ENCODE peak calls at places on chromosomes 4 and X, in eight cellular contexts. V is HepG2, E is HCT116, S is endothelial cell of umbilical vein, M is stomach, P is transverse colon, H is suprapubic skin, D is vagina. L is an unnamed sample. For H3K4me1, the result is how much of the 10 kb centered on the place peaks cover.

GRCh38 chrX:100248894-100249493 is 161.1 kb downstream of the PCDH19 start:
- DNase-seq in V (no peak), E (no peak), S (no peak), M (no peak), P (no peak), H (no peak), D (no peak), L (no peak)

GRCh38 chr4:102445213-102445612 is 55.9 kb upstream of the NFKB1 start:
- DNase-seq in V (no peak), E (no peak), S (no peak), M (no peak), P (no peak), H (no peak), D (no peak), L (no peak)

GRCh38 chr4:182683666-182684065 is 233.5 kb downstream of the DCTD start:
- DNase-seq in V (no peak), E (no peak), S (no peak), M (no peak), P (no peak), H (no peak), D (no peak), L (no peak)

GRCh38 chrX:149453030-149453429 is 52.1 kb downstream of the IDS start:
- DNase-seq in V (no peak), E (peak), S (peak), M (no peak), P (no peak), H (no peak), D (no peak), L (no peak)

GRCh38 chrX:19578956-19579355 is 63.6 kb upstream of the MAP3K15 start:
- DNase-seq in V (no peak), E (no peak), S (no peak), M (no peak), P (no peak), H (no peak), D (no peak), L (no peak)

GRCh38 chrX:16517206-16517605 is 132.8 kb upstream of the S100G start:
- DNase-seq in V (no peak), E (no peak), S (no peak), M (no peak), P (no peak), H (no peak), D (no peak), L (no peak)

GRCh38 chr4:38241541-38241940 is 281.3 kb downstream of the PTTG2 start:
- DNase-seq in V (no peak), E (no peak), S (no peak), M (no peak), P (no peak), H (no peak), D (no peak), L (no peak)

GRCh38 chrX:141133272-141133671 is 43.7 kb downstream of the LDOC1 start:
- DNase-seq in V (no peak), E (no peak), S (no peak), M (no peak), P (no peak), H (no peak), D (no peak), L (no peak)

GRCh38 chr4:87855540-87855939 is 22.8 kb downstream of the MEPE start:
- DNase-seq in V (no peak), E (no peak), S (no peak), M (no peak), P (no peak), H (no peak), D (no peak), L (no peak)

GRCh38 chr4:1871471-1872021 is 353 bp downstream of the NSD2 start:
- DNase-seq in V (no peak), E (no peak), S (peak), M (no peak), P (peak), H (peak), D (no peak), L (no peak)

GRCh38 chrX:108439961-108440696 is 491 bp downstream of the COL4A5 start:
- DNase-seq in V (no peak), E (no peak), S (peak), M (no peak), P (no peak), H (no peak), D (no peak), L (no peak)

GRCh38 chr4:19807505-19807904 is 444.2 kb upstream of the SLIT2 start:
- DNase-seq in V (no peak), E (no peak), S (peak), M (no peak), P (no peak), H (no peak), D (no peak), L (no peak)

GRCh38 chrX:9928083-9928482 is 39.1 kb upstream of the CLDN34 start:
- DNase-seq in V (no peak), E (no peak), S (no peak), M (no peak), P (no peak), H (no peak), D (no peak), L (no peak)

GRCh38 chrX:9312922-9313867 is 151.7 kb upstream of the TBL1X start:
- DNase-seq in V (peak), E (peak), S (peak), M (peak), P (peak), H (peak), D (no peak), L (no peak)

GRCh38 chr4:91840359-91840758 is 463.4 kb upstream of the GRID2 start:
- DNase-seq in V (peak), E (no peak), S (no peak), M (no peak), P (no peak), H (no peak), D (no peak), L (no peak)

GRCh38 chr4:153420361-153420760 is 45.8 kb upstream of the TMEM131L start:
- DNase-seq in V (no peak), E (no peak), S (no peak), M (no peak), P (no peak), H (no peak), D (no peak), L (no peak)

GRCh38 chr4:157128395-157128794 is 52.4 kb downstream of the GLRB start:
- DNase-seq in V (no peak), E (peak), S (peak), M (no peak), P (no peak), H (no peak), D (no peak), L (no peak)

GRCh38 chr4:181536753-181537434 is 706.3 kb upstream of the TENM3 start:
- DNase-seq in V (no peak), E (no peak), S (no peak), M (no peak), P (no peak), H (no peak), D (no peak), L (no peak)

GRCh38 chr4:81469774-81470455 is 1.8 kb downstream of the RASGEF1B start:
- DNase-seq in V (no peak), E (no peak), S (no peak), M (no peak), P (no peak), H (no peak), D (no peak), L (no peak)

GRCh38 chrX:48918644-48919340 is at the start of gene PIM2:
- DNase-seq in V (peak), E (peak), S (peak), M (peak), P (peak), H (peak), D (no peak), L (peak)

GRCh38 chr4:76174216-76174615 is 26.0 kb upstream of the NUP54 start:
- DNase-seq in V (no peak), E (no peak), S (no peak), M (no peak), P (no peak), H (no peak), D (no peak), L (no peak)

GRCh38 chr4:1246111-1246881 is 2.6 kb downstream of the CTBP1 start:
- DNase-seq in V (no peak), E (no peak), S (no peak), M (no peak), P (peak), H (peak), D (no peak), L (peak)

GRCh38 chr4:87101543-87102199 is 118.7 kb downstream of the KLHL8 start:
- DNase-seq in V (no peak), E (no peak), S (no peak), M (no peak), P (no peak), H (no peak), D (no peak), L (no peak)

GRCh38 chrX:150873616-150874015 is 24.9 kb downstream of the CD99L2 start:
- DNase-seq in V (no peak), E (peak), S (peak), M (peak), P (no peak), H (no peak), D (no peak), L (no peak)

GRCh38 chr4:115851918-115852766 is 738.7 kb upstream of the NDST4 start:
- DNase-seq in V (peak), E (peak), S (no peak), M (peak), P (peak), H (no peak), D (no peak), L (no peak)

GRCh38 chr4:7045961-7046921 is 3.1 kb downstream of the TADA2B start:
- DNase-seq in V (no peak), E (no peak), S (no peak), M (no peak), P (no peak), H (no peak), D (peak), L (no peak)

GRCh38 chrX:137236837-137237236 is 203.0 kb upstream of the GPR101 start:
- DNase-seq in V (no peak), E (no peak), S (no peak), M (no peak), P (no peak), H (no peak), D (no peak), L (no peak)

GRCh38 chr4:87114245-87115062 is 106.0 kb downstream of the KLHL8 start:
- DNase-seq in V (no peak), E (no peak), S (no peak), M (no peak), P (no peak), H (no peak), D (no peak), L (no peak)

GRCh38 chr4:37615720-37616063 is 70.5 kb downstream of the RELL1 start:
- DNase-seq in V (no peak), E (no peak), S (no peak), M (no peak), P (no peak), H (no peak), D (no peak), L (no peak)

GRCh38 chr4:61994036-61994435 is 793.9 kb downstream of the ADGRL3 start:
- DNase-seq in V (no peak), E (no peak), S (no peak), M (no peak), P (peak), H (no peak), D (no peak), L (no peak)

GRCh38 chrX:38820751-38821150 is 19.5 kb downstream of the MID1IP1 start:
- DNase-seq in V (no peak), E (no peak), S (no peak), M (no peak), P (no peak), H (no peak), D (no peak), L (no peak)

GRCh38 chr4:99102634-99103033 is 14.0 kb upstream of the ADH5 start:
- DNase-seq in V (no peak), E (no peak), S (no peak), M (no peak), P (no peak), H (no peak), D (no peak), L (no peak)

GRCh38 chr4:140469806-140470733 is 28.0 kb downstream of the MGAT4D start:
- DNase-seq in V (no peak), E (no peak), S (no peak), M (no peak), P (no peak), H (no peak), D (no peak), L (no peak)

DNA sequence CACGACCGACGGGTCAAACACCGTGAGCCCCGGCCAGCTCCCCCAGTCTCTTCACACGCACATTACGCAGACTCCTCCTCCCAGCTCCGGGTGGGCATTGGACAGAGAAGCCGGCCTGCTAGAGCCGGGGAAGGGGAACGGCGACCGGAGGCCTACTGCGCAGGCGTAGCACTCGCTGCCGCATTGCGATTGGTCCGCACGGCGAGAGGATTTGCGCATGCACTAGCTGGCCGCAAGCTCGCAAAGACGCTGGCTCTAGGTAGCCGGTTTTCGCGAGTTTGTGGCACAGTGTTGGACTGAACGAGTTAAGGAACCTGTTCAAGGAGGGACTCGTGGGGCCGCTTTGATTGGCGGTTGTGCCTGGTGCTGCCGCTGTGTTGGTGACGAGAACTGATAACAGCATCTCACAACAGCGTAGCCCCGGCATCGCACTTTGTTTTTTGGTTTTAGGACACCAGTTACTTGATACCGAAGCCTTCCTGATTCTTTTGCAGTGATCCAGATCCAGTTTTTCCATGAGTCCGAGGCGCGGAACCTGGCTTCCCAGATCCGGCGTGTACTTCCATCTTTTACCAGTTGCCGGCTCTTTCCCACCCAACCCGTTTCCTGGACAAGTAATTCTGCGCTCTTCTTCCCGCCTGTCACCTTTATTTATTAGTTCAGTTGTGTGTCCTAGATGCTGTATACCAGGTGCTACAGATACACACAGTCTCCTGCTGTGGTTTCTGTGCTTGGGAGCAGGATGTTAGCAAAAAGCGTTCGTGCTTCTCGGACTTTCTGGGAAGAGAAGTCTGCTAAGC is at the start of gene AIFM1:
- DNase-seq in V (peak), E (peak), S (peak), M (peak), P (peak), H (peak), D (no peak), L (peak)
- TF ChIP-seq POLR2A in V (peak), E (peak), S (peak), M (no peak), P (peak), H (no peak), D (no peak), L (no peak)

GRCh38 chrX:148363836-148364235 is 136.6 kb upstream of the AFF2 start:
- DNase-seq in V (peak), E (no peak), S (no peak), M (no peak), P (no peak), H (no peak), D (no peak), L (no peak)
- H3K4me1 ChIP-seq in V (under half), E (under half), S (under half), M (under half), P (under half), H (under half), D (under half), L (under half)

GRCh38 chr4:15675363-15675762 is 6.3 kb upstream of the FAM200B start:
- DNase-seq in V (no peak), E (no peak), S (no peak), M (no peak), P (no peak), H (no peak), D (no peak), L (no peak)

GRCh38 chr4:15676039-15676438 is 5.6 kb upstream of the FAM200B start:
- DNase-seq in V (no peak), E (no peak), S (no peak), M (no peak), P (no peak), H (no peak), D (no peak), L (no peak)

GRCh38 chr4:15673337-15673736 is 8.3 kb upstream of the FAM200B start:
- DNase-seq in V (no peak), E (no peak), S (no peak), M (no peak), P (no peak), H (no peak), D (no peak), L (no peak)

GRCh38 chr4:15676899-15677298 is 4.7 kb upstream of the FAM200B start:
- DNase-seq in V (no peak), E (no peak), S (no peak), M (no peak), P (no peak), H (no peak), D (no peak), L (no peak)

DNA sequence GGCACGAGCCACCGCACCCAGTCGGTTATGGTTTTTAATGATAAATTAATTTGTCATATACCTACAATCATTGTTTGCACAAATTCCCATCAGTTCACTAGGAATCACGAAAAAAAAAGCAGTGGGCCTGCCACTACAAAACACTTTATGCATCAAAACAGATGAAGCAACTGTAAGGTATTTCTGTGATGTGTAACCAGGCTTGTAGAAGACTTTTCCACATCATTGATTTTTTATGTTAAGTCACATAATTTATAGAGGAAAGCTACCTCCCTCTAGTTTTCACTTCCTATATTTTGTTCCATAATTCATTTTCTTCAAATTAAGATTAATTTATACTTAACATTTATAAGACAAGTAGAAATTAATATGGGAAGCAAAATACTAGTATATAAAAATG is 6.7 kb upstream of the FAM200B start:
- DNase-seq in V (no peak), E (no peak), S (no peak), M (no peak), P (no peak), H (no peak), D (no peak), L (no peak)
- TF ChIP-seq POLR2AphosphoS5 in V (no peak), E (no peak), S (no peak), M (no peak), P (no peak), H (no peak), D (no peak), L (no peak)

GRCh38 chr4:3527914-3528876 is 4.0 kb downstream of the LRPAP1 start:
- DNase-seq in V (no peak), E (no peak), S (no peak), M (no peak), P (no peak), H (peak), D (no peak), L (no peak)
- TF ChIP-seq POLR2A in V (no peak), E (no peak), S (no peak), M (no peak), P (no peak), H (no peak), D (no peak), L (no peak)

GRCh38 chr4:107689912-107690587 is 30.0 kb downstream of the PAPSS1 start:
- DNase-seq in V (peak), E (peak), S (peak), M (no peak), P (no peak), H (no peak), D (no peak), L (no peak)

GRCh38 chr4:107683873-107684272 is 36.2 kb downstream of the PAPSS1 start:
- DNase-seq in V (peak), E (no peak), S (no peak), M (no peak), P (no peak), H (no peak), D (no peak), L (no peak)

GRCh38 chr4:107688421-107688820 is 31.6 kb downstream of the PAPSS1 start:
- DNase-seq in V (no peak), E (no peak), S (no peak), M (no peak), P (no peak), H (no peak), D (no peak), L (no peak)

GRCh38 chr4:107682306-107682705 is 37.7 kb downstream of the PAPSS1 start:
- DNase-seq in V (no peak), E (no peak), S (no peak), M (no peak), P (no peak), H (no peak), D (no peak), L (no peak)

DNA sequence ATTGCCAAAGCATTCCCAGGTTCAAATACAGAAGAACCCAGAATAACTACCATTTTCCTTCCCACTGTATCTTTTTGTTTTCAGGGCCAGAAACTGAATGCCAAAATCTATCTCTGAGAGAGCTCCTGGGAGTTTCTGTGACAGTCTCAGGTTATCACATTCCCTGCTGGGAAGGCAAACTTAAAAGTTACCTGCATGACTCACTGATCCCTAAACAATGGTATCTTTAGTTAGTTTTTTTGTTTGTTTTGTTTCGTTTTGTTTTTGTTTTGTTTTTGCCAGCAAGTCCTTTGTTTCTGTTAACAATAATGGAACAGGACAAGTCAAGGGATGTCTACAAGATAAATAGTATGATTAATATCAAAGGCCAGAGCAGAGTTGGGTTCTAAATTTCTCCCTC is 34.3 kb downstream of the PAPSS1 start:
- DNase-seq in V (no peak), E (peak), S (no peak), M (no peak), P (no peak), H (no peak), D (no peak), L (no peak)
- H3K4me1 ChIP-seq in V (under half), E (under half), S (under half), M (under half), P (under half), H (under half), D (under half), L (under half)

GRCh38 chr4:151422862-151423261 is 13.9 kb downstream of the FHIP1A start:
- DNase-seq in V (no peak), E (no peak), S (no peak), M (no peak), P (no peak), H (no peak), D (no peak), L (no peak)
- TF ChIP-seq POLR2AphosphoS5 in V (no peak), E (no peak), S (no peak), M (no peak), P (no peak), H (no peak), D (no peak), L (no peak)